ENCODE peak calls at places on chromosome 4, in five cellular contexts. One of them, this sample, is unnamed. For H3K27me3, the result is how much of the 10 kb centered on the place peaks cover.

GRCh38 chr4:141132689-141133145 is 552 bp downstream of the RNF150 start:
- DNase-seq in adrenal gland: peak
- DNase-seq in neural progenitor cell: peak
- DNase-seq in ovary: peak
- DNase-seq in BE2C: peak
- DNase-seq in this sample: peak

GRCh38 chr4:94877973-94878372 is 120.2 kb downstream of the BMPR1B start:
- DNase-seq in adrenal gland: no peak
- DNase-seq in neural progenitor cell: no peak
- DNase-seq in ovary: no peak
- DNase-seq in BE2C: no peak
- DNase-seq in this sample: no peak

GRCh38 chr4:107951551-107951950 is 20.2 kb downstream of the CYP2U1 start:
- DNase-seq in adrenal gland: no peak
- DNase-seq in neural progenitor cell: no peak
- DNase-seq in ovary: no peak
- DNase-seq in BE2C: no peak
- DNase-seq in this sample: no peak

GRCh38 chr4:139633661-139634060 is 32.0 kb upstream of the MGST2 start:
- DNase-seq in adrenal gland: peak
- DNase-seq in neural progenitor cell: peak
- DNase-seq in ovary: no peak
- DNase-seq in BE2C: peak
- DNase-seq in this sample: peak

GRCh38 chr4:168711197-168712120 is 214.6 kb downstream of the PALLD start:
- DNase-seq in adrenal gland: no peak
- DNase-seq in neural progenitor cell: no peak
- DNase-seq in ovary: peak
- DNase-seq in BE2C: no peak
- DNase-seq in this sample: no peak

GRCh38 chr4:114076865-114077264 is 97.4 kb upstream of the ARSJ start:
- DNase-seq in adrenal gland: no peak
- DNase-seq in neural progenitor cell: no peak
- DNase-seq in ovary: no peak
- DNase-seq in BE2C: no peak
- DNase-seq in this sample: no peak

GRCh38 chr4:14719053-14719452 is 283.2 kb upstream of the CPEB2 start:
- DNase-seq in adrenal gland: no peak
- DNase-seq in neural progenitor cell: no peak
- DNase-seq in ovary: no peak
- DNase-seq in BE2C: no peak
- DNase-seq in this sample: no peak

GRCh38 chr4:1504786-1505500 is 98.7 kb upstream of the NKX1-1 start:
- DNase-seq in adrenal gland: no peak
- DNase-seq in neural progenitor cell: no peak
- DNase-seq in ovary: peak
- DNase-seq in BE2C: no peak
- DNase-seq in this sample: peak

GRCh38 chr4:948101-948935 is 16.1 kb downstream of the TMEM175 start:
- DNase-seq in adrenal gland: peak
- DNase-seq in neural progenitor cell: no peak
- DNase-seq in ovary: peak
- DNase-seq in BE2C: no peak
- DNase-seq in this sample: peak

GRCh38 chr4:54657556-54658313 is at the start of gene KIT:
- DNase-seq in adrenal gland: peak
- DNase-seq in neural progenitor cell: peak
- DNase-seq in ovary: peak
- DNase-seq in BE2C: peak
- DNase-seq in this sample: peak

GRCh38 chr4:122577808-122578781 is 42.8 kb downstream of the IL21 start:
- DNase-seq in adrenal gland: peak
- DNase-seq in neural progenitor cell: peak
- DNase-seq in ovary: no peak
- DNase-seq in BE2C: peak
- DNase-seq in this sample: peak

GRCh38 chr4:113285512-113285911 is 236.1 kb downstream of the ANK2 start:
- DNase-seq in adrenal gland: no peak
- DNase-seq in neural progenitor cell: no peak
- DNase-seq in ovary: no peak
- DNase-seq in BE2C: no peak
- DNase-seq in this sample: no peak

GRCh38 chr4:46392421-46392820 is 2.5 kb upstream of the GABRA2 start:
- DNase-seq in adrenal gland: no peak
- DNase-seq in neural progenitor cell: peak
- DNase-seq in ovary: no peak
- DNase-seq in BE2C: no peak
- DNase-seq in this sample: peak

GRCh38 chr4:3461515-3462291 is 1.4 kb upstream of the DOK7 start:
- DNase-seq in adrenal gland: peak
- DNase-seq in neural progenitor cell: no peak
- DNase-seq in ovary: no peak
- DNase-seq in BE2C: peak
- DNase-seq in this sample: peak

DNA sequence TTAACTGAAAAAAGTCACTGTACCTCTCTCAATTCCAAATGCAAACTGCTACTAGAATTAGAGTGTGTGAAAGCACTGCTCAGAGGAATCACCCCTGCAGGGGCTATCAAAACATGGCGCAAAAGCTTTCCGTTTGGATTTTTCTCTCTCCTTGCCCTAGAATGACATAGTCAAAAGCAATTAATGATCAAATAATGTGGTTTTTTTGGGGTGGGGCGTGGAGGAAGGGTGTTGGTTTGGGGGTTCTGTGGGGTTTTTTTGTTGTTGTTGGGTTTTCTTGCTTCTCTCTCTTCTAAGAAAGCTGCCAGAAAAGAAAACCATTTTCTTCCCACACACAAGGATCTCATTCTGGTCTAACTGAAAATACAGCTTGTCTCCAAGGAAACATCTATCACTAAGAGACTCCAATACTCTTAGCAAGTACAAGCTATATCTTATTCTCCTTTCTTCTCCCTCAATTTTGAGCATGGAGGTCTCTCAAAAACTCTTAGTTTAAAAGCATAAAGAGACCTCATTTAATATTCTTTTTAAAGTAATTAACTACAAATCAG is 41.6 kb downstream of the USP46 start:
- DNase-seq in adrenal gland: no peak
- DNase-seq in neural progenitor cell: no peak
- DNase-seq in ovary: no peak
- DNase-seq in BE2C: no peak
- DNase-seq in this sample: no peak
- H3K4me3 ChIP-seq in adrenal gland: no peak
- H3K4me3 ChIP-seq in neural progenitor cell: no peak
- H3K4me3 ChIP-seq in ovary: no peak
- H3K4me3 ChIP-seq in BE2C: no peak
- H3K4me3 ChIP-seq in this sample: no peak

GRCh38 chr4:110091426-110091825 is 107.0 kb downstream of the ELOVL6 start:
- DNase-seq in adrenal gland: no peak
- DNase-seq in neural progenitor cell: no peak
- DNase-seq in ovary: no peak
- DNase-seq in BE2C: no peak
- DNase-seq in this sample: no peak
- H3K27me3 ChIP-seq in adrenal gland: under half
- H3K27me3 ChIP-seq in neural progenitor cell: under half
- H3K27me3 ChIP-seq in ovary: under half
- H3K27me3 ChIP-seq in BE2C: under half
- H3K27me3 ChIP-seq in this sample: under half

GRCh38 chr4:83870551-83870950 is 334.6 kb downstream of the GPAT3 start:
- DNase-seq in adrenal gland: no peak
- DNase-seq in neural progenitor cell: no peak
- DNase-seq in ovary: no peak
- DNase-seq in BE2C: no peak
- DNase-seq in this sample: no peak

GRCh38 chr4:83875437-83875836 is 339.5 kb downstream of the GPAT3 start:
- DNase-seq in adrenal gland: no peak
- DNase-seq in neural progenitor cell: no peak
- DNase-seq in ovary: no peak
- DNase-seq in BE2C: no peak
- DNase-seq in this sample: no peak

GRCh38 chr4:83876047-83876446 is 340.1 kb downstream of the GPAT3 start:
- DNase-seq in adrenal gland: no peak
- DNase-seq in neural progenitor cell: peak
- DNase-seq in ovary: no peak
- DNase-seq in BE2C: no peak
- DNase-seq in this sample: no peak

GRCh38 chr4:83873996-83874395 is 338.1 kb downstream of the GPAT3 start:
- DNase-seq in adrenal gland: no peak
- DNase-seq in neural progenitor cell: no peak
- DNase-seq in ovary: no peak
- DNase-seq in BE2C: no peak
- DNase-seq in this sample: no peak
- H3K4me3 ChIP-seq in adrenal gland: no peak
- H3K4me3 ChIP-seq in neural progenitor cell: no peak
- H3K4me3 ChIP-seq in ovary: no peak
- H3K4me3 ChIP-seq in BE2C: no peak
- H3K4me3 ChIP-seq in this sample: no peak

GRCh38 chr4:56823933-56824600 is 2.6 kb upstream of the SPINK2 start:
- DNase-seq in adrenal gland: no peak
- DNase-seq in neural progenitor cell: no peak
- DNase-seq in ovary: no peak
- DNase-seq in BE2C: no peak
- DNase-seq in this sample: no peak
- H3K27me3 ChIP-seq in adrenal gland: under half
- H3K27me3 ChIP-seq in neural progenitor cell: under half
- H3K27me3 ChIP-seq in ovary: under half
- H3K27me3 ChIP-seq in BE2C: under half
- H3K27me3 ChIP-seq in this sample: under half

GRCh38 chr4:156970501-156971167 is 965 bp downstream of the PDGFC start:
- DNase-seq in adrenal gland: peak
- DNase-seq in neural progenitor cell: peak
- DNase-seq in ovary: peak
- DNase-seq in BE2C: peak
- DNase-seq in this sample: peak
- H3K4me3 ChIP-seq in adrenal gland: peak
- H3K4me3 ChIP-seq in neural progenitor cell: peak
- H3K4me3 ChIP-seq in ovary: peak
- H3K4me3 ChIP-seq in BE2C: peak
- H3K4me3 ChIP-seq in this sample: peak

GRCh38 chr4:30718021-30718888 is 1.9 kb upstream of the PCDH7 start:
- DNase-seq in adrenal gland: no peak
- DNase-seq in neural progenitor cell: peak
- DNase-seq in ovary: peak
- DNase-seq in BE2C: peak
- DNase-seq in this sample: peak

GRCh38 chr4:30717208-30718020 is 2.8 kb upstream of the PCDH7 start:
- DNase-seq in adrenal gland: peak
- DNase-seq in neural progenitor cell: peak
- DNase-seq in ovary: peak
- DNase-seq in BE2C: peak
- DNase-seq in this sample: peak

GRCh38 chr4:30720021-30720655 is at the start of gene PCDH7:
- DNase-seq in adrenal gland: no peak
- DNase-seq in neural progenitor cell: no peak
- DNase-seq in ovary: peak
- DNase-seq in BE2C: no peak
- DNase-seq in this sample: peak

GRCh38 chr4:30719363-30720020 is 677 bp upstream of the PCDH7 start:
- DNase-seq in adrenal gland: peak
- DNase-seq in neural progenitor cell: peak
- DNase-seq in ovary: peak
- DNase-seq in BE2C: peak
- DNase-seq in this sample: peak

GRCh38 chr4:30718889-30719252 is 1.3 kb upstream of the PCDH7 start:
- DNase-seq in adrenal gland: no peak
- DNase-seq in neural progenitor cell: peak
- DNase-seq in ovary: no peak
- DNase-seq in BE2C: no peak
- DNase-seq in this sample: peak
- H3K27me3 ChIP-seq in adrenal gland: half or more
- H3K27me3 ChIP-seq in neural progenitor cell: under half
- H3K27me3 ChIP-seq in ovary: under half
- H3K27me3 ChIP-seq in BE2C: under half
- H3K27me3 ChIP-seq in this sample: half or more

GRCh38 chr4:71229477-71230257 is 109.2 kb upstream of the SLC4A4 start:
- DNase-seq in adrenal gland: peak
- DNase-seq in neural progenitor cell: peak
- DNase-seq in ovary: no peak
- DNase-seq in BE2C: peak
- DNase-seq in this sample: peak
- H3K4me3 ChIP-seq in adrenal gland: no peak
- H3K4me3 ChIP-seq in neural progenitor cell: no peak
- H3K4me3 ChIP-seq in ovary: no peak
- H3K4me3 ChIP-seq in BE2C: no peak
- H3K4me3 ChIP-seq in this sample: no peak

This sample was measured in H7.